ENCODE peak calls at places on chromosomes 4 and X, in seven cellular contexts. N is heart right ventricle, Y is foreskin fibroblast, Q is suprapubic skin, I is neural crest cell, L is endodermal cell, P is Peyer's patch. R is an unnamed sample.

GRCh38 chr4:73704314-73705055 is 35.9 kb upstream of the CXCL8 start:
- DNase-seq in N (no peak), Q (no peak), L (no peak), I (no peak), Y (peak), P (no peak), R (peak)

GRCh38 chr4:7256989-7257810 is 64.9 kb downstream of the SORCS2 start:
- DNase-seq in Y (no peak), N (peak), L (no peak), P (no peak), I (no peak), Q (no peak), R (no peak)

GRCh38 chr4:93066746-93067145 is 761.8 kb upstream of the ATOH1 start:
- DNase-seq in I (no peak), L (no peak), P (no peak), N (no peak), Y (peak), Q (no peak), R (no peak)

GRCh38 chr4:17117746-17118145 is 219.3 kb upstream of the LDB2 start:
- DNase-seq in Y (no peak), N (no peak), I (no peak), P (no peak), Q (no peak), L (no peak), R (no peak)

GRCh38 chrX:45358417-45358816 is 157.7 kb upstream of the DIPK2B start:
- DNase-seq in Q (no peak), I (no peak), N (no peak), Y (no peak), L (no peak), P (no peak), R (no peak)

GRCh38 chr4:161629694-161630441 is 533.9 kb downstream of the FSTL5 start:
- DNase-seq in Q (no peak), Y (no peak), I (no peak), L (no peak), N (no peak), P (no peak), R (no peak)

GRCh38 chr4:8607603-8608481 is 15.3 kb downstream of the CPZ start:
- DNase-seq in I (peak), P (peak), Q (no peak), N (peak), L (peak), Y (peak), R (no peak)

GRCh38 chr4:649751-650310 is 24.2 kb downstream of the ATP5ME start:
- DNase-seq in N (no peak), P (no peak), Q (no peak), Y (no peak), I (no peak), L (no peak), R (no peak)

GRCh38 chr4:1055721-1056590 is 44.5 kb downstream of the FGFRL1 start:
- DNase-seq in Y (peak), N (no peak), P (peak), I (no peak), L (peak), Q (peak), R (no peak)

GRCh38 chr4:113327513-113327912 is 278.1 kb downstream of the ANK2 start:
- DNase-seq in Q (no peak), L (no peak), Y (peak), I (no peak), N (no peak), P (no peak), R (no peak)

GRCh38 chr4:25504932-25505636 is 128.0 kb downstream of the ANAPC4 start:
- DNase-seq in Q (no peak), Y (no peak), I (no peak), N (no peak), L (no peak), P (no peak), R (no peak)

GRCh38 chrX:134753185-134754008 is 95.1 kb upstream of the PLAC1 start:
- DNase-seq in I (no peak), P (no peak), Y (peak), L (no peak), Q (no peak), N (no peak), R (peak)

GRCh38 chr4:82786004-82786400 is 12.6 kb downstream of the SCD5 start:
- DNase-seq in L (no peak), Y (no peak), P (no peak), Q (no peak), I (no peak), N (no peak), R (no peak)

GRCh38 chr4:39937683-39938268 is 39.9 kb downstream of the PDS5A start:
- DNase-seq in P (no peak), I (no peak), Y (no peak), Q (no peak), N (no peak), L (no peak), R (no peak)

GRCh38 chrX:112662559-112663427 is 16.9 kb downstream of the LHFPL1 start:
- DNase-seq in Q (no peak), N (no peak), Y (no peak), L (no peak), P (no peak), I (no peak), R (no peak)

GRCh38 chrX:58025979-58026378 is 115.7 kb upstream of the ZXDA start:
- DNase-seq in I (no peak), Q (no peak), L (peak), Y (peak), N (no peak), P (no peak), R (peak)

GRCh38 chr4:143549924-143550323 is 36.4 kb downstream of the SMARCA5 start:
- DNase-seq in P (no peak), Q (no peak), L (no peak), N (no peak), Y (no peak), I (no peak), R (no peak)

GRCh38 chr4:185479507-185479971 is 8.0 kb upstream of the CCDC110 start:
- DNase-seq in I (no peak), N (no peak), P (no peak), Y (no peak), L (no peak), Q (no peak), R (no peak)

GRCh38 chr4:147453561-147454141 is 27.2 kb upstream of the EDNRA start:
- DNase-seq in I (no peak), P (no peak), Q (no peak), L (no peak), Y (peak), N (no peak), R (no peak)

GRCh38 chr4:89110541-89110985 is 770 bp upstream of the TIGD2 start:
- DNase-seq in Y (no peak), I (no peak), Q (no peak), P (no peak), N (no peak), L (peak), R (no peak)

GRCh38 chr4:69154021-69154420 is 57.7 kb downstream of the UGT2B7 start:
- DNase-seq in Q (no peak), N (no peak), I (no peak), P (no peak), L (no peak), Y (no peak), R (no peak)

GRCh38 chr4:94833394-94833793 is 75.6 kb downstream of the BMPR1B start:
- DNase-seq in N (no peak), I (no peak), P (no peak), Y (peak), L (no peak), Q (no peak), R (no peak)

GRCh38 chrX:69158166-69159040 is 6.8 kb downstream of the PJA1 start:
- DNase-seq in N (peak), P (no peak), L (peak), Q (no peak), I (no peak), Y (peak), R (peak)

GRCh38 chr4:113086172-113086695 is 36.8 kb downstream of the ANK2 start:
- DNase-seq in N (no peak), L (no peak), P (no peak), Y (peak), I (no peak), Q (no peak), R (no peak)

GRCh38 chrX:110944323-110944761 is 148.7 kb upstream of the CHRDL1 start:
- DNase-seq in P (no peak), I (no peak), Y (peak), Q (no peak), N (no peak), L (peak), R (no peak)

GRCh38 chrX:53239474-53239873 is 14.5 kb upstream of the KDM5C start:
- DNase-seq in I (no peak), Q (no peak), Y (no peak), P (no peak), N (no peak), L (peak), R (no peak)

GRCh38 chrX:148133099-148133725 is 152.1 kb downstream of the FMR1NB start:
- DNase-seq in I (no peak), N (no peak), Y (no peak), L (no peak), Q (no peak), P (no peak), R (no peak)
- TF ChIP-seq CTCF in I (peak), N (peak), Y (no peak), L (peak), Q (no peak), P (peak), R (no peak)

GRCh38 chrX:16635040-16635439 is 14.9 kb upstream of the S100G start:
- DNase-seq in I (no peak), Y (no peak), P (no peak), Q (no peak), L (no peak), N (no peak), R (no peak)

GRCh38 chrX:16633754-16634153 is 16.2 kb upstream of the S100G start:
- DNase-seq in I (no peak), P (no peak), Q (no peak), N (no peak), Y (no peak), L (no peak), R (no peak)

GRCh38 chrX:16628954-16629595 is 20.9 kb upstream of the S100G start:
- DNase-seq in N (no peak), L (peak), Q (no peak), P (no peak), I (no peak), Y (no peak), R (no peak)
- TF ChIP-seq CTCF in N (no peak), L (no peak), Q (no peak), P (no peak), I (no peak), Y (no peak), R (no peak)

GRCh38 chr4:11328401-11328800 is 100.3 kb downstream of the HS3ST1 start:
- DNase-seq in Q (no peak), I (no peak), Y (no peak), N (no peak), P (no peak), L (no peak), R (no peak)
- TF ChIP-seq CTCF in Q (no peak), I (no peak), Y (no peak), N (no peak), P (no peak), L (no peak), R (no peak)

GRCh38 chr4:154344686-154345085 is 146.9 kb downstream of the DCHS2 start:
- DNase-seq in N (no peak), I (no peak), L (peak), P (no peak), Y (no peak), Q (no peak), R (no peak)
- TF ChIP-seq CTCF in N (no peak), I (peak), L (peak), P (no peak), Y (no peak), Q (no peak), R (no peak)

DNA sequence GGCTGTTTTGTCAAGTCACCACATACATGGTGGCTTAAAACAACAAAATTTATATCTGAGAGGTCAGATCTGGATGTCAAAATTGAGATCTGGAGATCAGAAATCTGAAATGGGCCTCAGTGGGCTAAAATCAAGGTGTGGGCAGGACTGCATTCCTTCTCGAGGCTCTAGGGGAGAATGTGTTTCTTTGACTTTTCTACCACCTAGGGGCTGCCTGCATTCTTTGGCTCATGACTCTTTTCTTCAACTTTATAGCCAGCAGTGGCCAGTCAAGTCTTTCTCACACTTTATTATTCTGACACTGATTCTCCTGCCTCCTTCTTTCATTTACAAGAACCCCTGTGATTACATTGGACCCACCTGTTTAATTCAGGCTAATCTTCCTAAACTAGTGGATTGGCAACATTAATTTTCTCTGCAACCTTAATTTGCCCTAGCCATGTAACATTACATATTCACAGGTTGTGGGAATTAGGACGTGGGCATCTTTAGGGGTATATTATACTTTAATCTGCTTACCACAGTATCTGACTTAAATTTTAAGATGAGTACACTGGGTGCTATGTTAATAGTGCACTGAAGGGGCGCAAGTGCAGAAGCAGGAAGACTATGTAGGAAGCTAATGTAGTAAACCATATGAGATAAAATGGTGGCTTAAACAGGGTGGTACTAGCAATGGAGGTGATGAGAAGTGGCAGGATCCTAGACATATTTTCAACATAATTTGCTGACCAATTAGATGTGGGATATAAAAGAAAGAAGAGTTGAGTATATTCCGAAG is 188.0 kb downstream of the SLC4A4 start:
- DNase-seq in N (no peak), Q (no peak), I (no peak), L (peak), Y (no peak), P (no peak), R (no peak)
- TF ChIP-seq CTCF in N (no peak), Q (no peak), I (peak), L (peak), Y (no peak), P (no peak), R (peak)

GRCh38 chrX:131262738-131263679 is 26.1 kb downstream of the IGSF1 start:
- DNase-seq in P (no peak), N (peak), I (no peak), L (peak), Y (no peak), Q (no peak), R (no peak)
- TF ChIP-seq CTCF in P (no peak), N (no peak), I (peak), L (peak), Y (no peak), Q (no peak), R (no peak)

GRCh38 chrX:40524423-40524822 is 56.3 kb upstream of the ATP6AP2 start:
- DNase-seq in L (no peak), N (no peak), Q (no peak), I (no peak), P (no peak), Y (no peak), R (no peak)
- TF ChIP-seq CTCF in L (peak), N (no peak), Q (no peak), I (no peak), P (no peak), Y (peak), R (no peak)

GRCh38 chr4:41857225-41857624 is 78.0 kb upstream of the TMEM33 start:
- DNase-seq in N (no peak), I (no peak), L (no peak), Y (no peak), P (no peak), Q (no peak), R (no peak)

GRCh38 chr4:41852229-41852628 is 83.0 kb upstream of the TMEM33 start:
- DNase-seq in Y (no peak), Q (no peak), L (no peak), I (no peak), P (no peak), N (no peak), R (no peak)

GRCh38 chr4:41856797-41857196 is 78.4 kb upstream of the TMEM33 start:
- DNase-seq in Q (no peak), L (no peak), I (no peak), P (no peak), Y (no peak), N (no peak), R (no peak)

GRCh38 chr4:41851621-41852020 is 83.6 kb upstream of the TMEM33 start:
- DNase-seq in P (no peak), I (no peak), Q (no peak), Y (no peak), L (no peak), N (no peak), R (no peak)

GRCh38 chr4:41853973-41854372 is 81.3 kb upstream of the TMEM33 start:
- DNase-seq in L (no peak), Q (no peak), N (no peak), I (no peak), P (no peak), Y (no peak), R (no peak)
- TF ChIP-seq CTCF in L (peak), Q (no peak), N (no peak), I (peak), P (no peak), Y (no peak), R (peak)

DNA sequence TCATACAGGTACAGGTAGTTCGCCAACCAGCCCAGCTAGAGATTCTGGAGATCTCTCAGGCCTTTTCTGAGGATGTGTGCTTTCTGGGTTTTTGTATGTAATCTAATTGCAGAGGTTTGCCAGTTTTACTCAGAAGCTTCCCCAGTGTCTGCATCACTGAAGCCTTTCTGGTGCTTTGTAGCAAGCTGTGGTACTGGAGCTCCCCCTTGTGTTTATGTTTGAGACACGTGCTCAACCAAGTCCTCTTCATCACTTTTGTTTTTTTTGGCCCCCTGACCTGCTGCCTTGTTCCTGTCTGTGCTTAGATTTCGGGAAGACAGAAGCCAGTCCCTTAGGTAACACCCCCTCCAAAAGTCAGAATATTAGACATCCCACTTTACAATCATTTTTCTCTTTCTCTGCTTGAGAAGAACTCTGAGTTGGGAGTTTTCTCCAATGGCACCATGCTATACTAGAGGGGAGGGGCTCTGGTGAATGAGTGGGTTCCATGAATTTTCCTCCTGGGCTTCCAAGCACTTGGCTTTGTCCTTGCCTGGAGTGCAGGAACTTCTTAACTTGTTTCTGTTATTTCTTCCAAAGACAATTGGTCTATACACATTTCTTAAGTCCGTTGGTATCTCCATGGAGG is 128.4 kb upstream of the TBC1D9 start:
- DNase-seq in L (peak), Q (no peak), N (no peak), P (no peak), Y (peak), I (peak), R (peak)
- TF ChIP-seq CTCF in L (peak), Q (no peak), N (peak), P (peak), Y (peak), I (peak), R (peak)